ENCODE peak calls at places on chromosomes 1 and 21, in seven cellular contexts. I, B, P, V, Y, D and C are unnamed samples.
A peak's percentile ranks its signal among the peaks of the same experiment; 100 is the strongest.

GRCh38 chr1:245957446-245957845 is 549.6 kb downstream of the SMYD3 start:
- DNase-seq in I (peak; percentile 71), B (no peak), P (no peak), V (no peak), Y (no peak), D (no peak), C (no peak)

GRCh38 chr1:48530727-48531351 is 58.8 kb upstream of the SPATA6 start:
- DNase-seq in I (peak; percentile 56), B (no peak), P (peak; percentile 82), V (peak; percentile 23), Y (peak; percentile 47), D (peak; percentile 7), C (no peak)

GRCh38 chr1:26696645-26697440 is 1.0 kb downstream of the ARID1A start:
- DNase-seq in I (peak; percentile 45), B (peak; percentile 39), P (no peak), V (no peak), Y (no peak), D (peak; percentile 30), C (peak; percentile 89)

GRCh38 chr21:36015096-36015495 is 45.2 kb downstream of the SETD4 start:
- DNase-seq in I (no peak), B (no peak), P (no peak), V (no peak), Y (peak; percentile 74), D (no peak), C (no peak)

GRCh38 chr21:15498455-15498854 is 231.3 kb upstream of the USP25 start:
- DNase-seq in I (no peak), B (no peak), P (no peak), V (no peak), Y (no peak), D (no peak), C (no peak)

GRCh38 chr1:200751717-200752116 is 13.0 kb downstream of the CAMSAP2 start:
- DNase-seq in I (no peak), B (no peak), P (no peak), V (no peak), Y (peak; percentile 43), D (no peak), C (no peak)

GRCh38 chr1:59150537-59151386 is 146.1 kb upstream of the FGGY start:
- DNase-seq in I (peak; percentile 98), B (peak; percentile 82), P (no peak), V (peak; percentile 100), Y (peak; percentile 100), D (peak; percentile 87), C (peak; percentile 98)

GRCh38 chr1:53089478-53090226 is 27.6 kb downstream of the PODN start:
- DNase-seq in I (no peak), B (no peak), P (no peak), V (peak; percentile 71), Y (no peak), D (no peak), C (peak; percentile 88)

GRCh38 chr1:19418503-19418971 is 66.8 kb downstream of the CAPZB start:
- DNase-seq in I (peak; percentile 31), B (no peak), P (no peak), V (peak; percentile 62), Y (peak; percentile 51), D (no peak), C (no peak)

GRCh38 chr1:91596474-91596873 is 95.8 kb downstream of the CDC7 start:
- DNase-seq in I (no peak), B (no peak), P (no peak), V (peak; percentile 41), Y (peak; percentile 56), D (no peak), C (no peak)

GRCh38 chr1:12182410-12182946 is 15.7 kb downstream of the TNFRSF1B start:
- DNase-seq in I (no peak), B (no peak), P (no peak), V (no peak), Y (no peak), D (no peak), C (no peak)

GRCh38 chr1:72917920-72918319 is 635.6 kb upstream of the NEGR1 start:
- DNase-seq in I (no peak), B (no peak), P (no peak), V (no peak), Y (no peak), D (no peak), C (no peak)

GRCh38 chr1:170730443-170730842 is 66.5 kb downstream of the PRRX1 start:
- DNase-seq in I (peak; percentile 74), B (no peak), P (no peak), V (no peak), Y (peak; percentile 52), D (no peak), C (no peak)

GRCh38 chr1:89908993-89909436 is 85.9 kb upstream of the ZNF326 start:
- DNase-seq in I (no peak), B (no peak), P (no peak), V (peak; percentile 84), Y (peak; percentile 79), D (no peak), C (no peak)

GRCh38 chr1:54407957-54408700 is 1.9 kb upstream of the SSBP3 start:
- DNase-seq in I (peak; percentile 88), B (no peak), P (no peak), V (peak; percentile 89), Y (peak; percentile 93), D (peak; percentile 44), C (peak; percentile 99)

GRCh38 chr1:98813738-98814309 is 152.3 kb downstream of the SNX7 start:
- DNase-seq in I (no peak), B (no peak), P (no peak), V (no peak), Y (no peak), D (no peak), C (no peak)

GRCh38 chr1:39859859-39860812 is 23.2 kb downstream of the TRIT1 start:
- DNase-seq in I (no peak), B (no peak), P (no peak), V (no peak), Y (no peak), D (no peak), C (no peak)

GRCh38 chr1:21866629-21867009 is 54.6 kb downstream of the LDLRAD2 start:
- DNase-seq in I (no peak), B (no peak), P (no peak), V (peak; percentile 41), Y (no peak), D (no peak), C (no peak)

GRCh38 chr1:206556748-206557635 is 49.7 kb downstream of the RASSF5 start:
- DNase-seq in I (peak; percentile 45), B (peak; percentile 85), P (peak; percentile 79), V (peak; percentile 66), Y (no peak), D (peak; percentile 47), C (peak; percentile 90)

GRCh38 chr1:244963231-244963826 is 99.0 kb upstream of the HNRNPU start:
- DNase-seq in I (peak; percentile 23), B (no peak), P (no peak), V (no peak), Y (no peak), D (no peak), C (no peak)

GRCh38 chr1:202283991-202284390 is 57.7 kb downstream of the UBE2T start:
- DNase-seq in I (peak; percentile 79), B (no peak), P (no peak), V (peak; percentile 87), Y (peak; percentile 91), D (no peak), C (no peak)

GRCh38 chr1:160431571-160431970 is 31.2 kb downstream of the VANGL2 start:
- DNase-seq in I (no peak), B (no peak), P (no peak), V (no peak), Y (no peak), D (no peak), C (no peak)

GRCh38 chr1:173093721-173094450 is 43.1 kb upstream of the TNFSF18 start:
- DNase-seq in I (no peak), B (no peak), P (no peak), V (no peak), Y (no peak), D (no peak), C (no peak)

GRCh38 chr1:240987928-240988327 is 369.1 kb downstream of the RGS7 start:
- DNase-seq in I (peak; percentile 2), B (no peak), P (no peak), V (peak; percentile 44), Y (peak; percentile 33), D (no peak), C (no peak)

GRCh38 chr1:167430134-167430848 is 88.0 kb downstream of the CD247 start:
- DNase-seq in I (no peak), B (no peak), P (no peak), V (no peak), Y (no peak), D (no peak), C (peak; percentile 65)